ENCODE peak calls at places on chromosomes 11 and 22, in six cellular contexts. H is A549, P is heart left ventricle, T is HCT116, W is astrocyte of the spinal cord, Q is gastrocnemius medialis. S is an unnamed sample.

GRCh38 chr11:19934828-19935259 is 222.2 kb downstream of the NAV2 start:
- DNase-seq in T (no peak), H (no peak), W (peak), P (no peak), Q (no peak), S (no peak)

GRCh38 chr11:129251067-129251466 is 58.9 kb upstream of the ARHGAP32 start:
- DNase-seq in P (no peak), H (no peak), W (peak), T (no peak), Q (no peak), S (no peak)

GRCh38 chr11:103805688-103806009 is 230.8 kb upstream of the DDI1 start:
- DNase-seq in T (no peak), Q (no peak), P (no peak), W (no peak), H (no peak), S (no peak)

GRCh38 chr11:70625921-70626518 is 227.7 kb downstream of the CTTN start:
- DNase-seq in H (no peak), W (no peak), P (no peak), Q (no peak), T (no peak), S (no peak)

GRCh38 chr22:29040385-29041275 is 21.0 kb downstream of the C22orf31 start:
- DNase-seq in H (no peak), Q (peak), P (peak), T (peak), W (peak), S (peak)

GRCh38 chr11:57203359-57203758 is 21.6 kb downstream of the LRRC55 start:
- DNase-seq in T (no peak), W (no peak), Q (peak), H (no peak), P (peak), S (no peak)

GRCh38 chr11:125494033-125494364 is 2.1 kb downstream of the FEZ1 start:
- DNase-seq in P (no peak), Q (no peak), T (no peak), W (peak), H (no peak), S (no peak)

GRCh38 chr11:45098929-45099328 is 47.5 kb upstream of the PRDM11 start:
- DNase-seq in W (no peak), H (no peak), P (no peak), T (no peak), Q (no peak), S (no peak)

GRCh38 chr11:125093502-125093901 is 17.9 kb downstream of the TMEM218 start:
- DNase-seq in W (no peak), H (no peak), T (no peak), P (no peak), Q (no peak), S (no peak)

GRCh38 chr22:49302530-49302929 is 525.1 kb downstream of the BRD1 start:
- DNase-seq in P (no peak), Q (no peak), W (no peak), T (no peak), H (no peak), S (no peak)

GRCh38 chr11:83546371-83546770 is 260.2 kb upstream of the CCDC90B start:
- DNase-seq in H (no peak), Q (no peak), P (no peak), T (no peak), W (no peak), S (no peak)

GRCh38 chr11:98107736-98108135 is 913.0 kb upstream of the CNTN5 start:
- DNase-seq in W (no peak), Q (no peak), T (no peak), H (no peak), P (peak), S (no peak)

GRCh38 chr22:47409501-47410275 is 647.2 kb downstream of the TBC1D22A start:
- DNase-seq in H (no peak), Q (no peak), P (no peak), W (no peak), T (no peak), S (no peak)

DNA sequence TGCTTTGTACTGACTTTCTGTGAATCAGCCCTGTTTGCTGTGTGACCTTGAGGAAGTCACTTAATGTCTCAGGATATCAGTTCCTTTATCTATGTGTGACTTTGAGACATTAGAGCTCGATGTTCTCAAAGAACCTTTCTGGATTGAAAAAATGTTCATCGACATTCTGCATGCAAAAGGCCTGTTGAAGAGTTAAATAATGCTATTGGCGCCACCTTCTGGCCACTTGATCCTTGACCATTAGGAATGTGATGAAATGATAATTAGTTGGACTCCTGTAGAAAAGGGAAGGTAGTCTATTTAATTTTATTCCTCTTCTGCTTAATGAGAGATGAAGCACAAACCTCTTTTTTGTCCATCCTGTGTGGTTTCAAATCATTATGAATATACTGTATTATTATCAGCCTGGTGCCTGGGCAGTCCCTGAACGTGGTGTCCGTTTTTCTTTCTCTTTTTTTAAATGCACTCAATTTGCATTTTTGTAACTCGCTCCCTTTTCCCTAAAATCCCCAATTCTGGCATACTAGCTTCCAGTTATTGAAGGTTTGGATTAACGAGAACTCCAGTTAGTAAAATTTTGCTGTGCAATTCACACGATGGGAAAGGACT is 20.7 kb downstream of the ELF5 start:
- DNase-seq in W (peak), H (peak), Q (no peak), T (peak), P (no peak), S (peak)
- TF ChIP-seq CTCF in W (peak), H (peak), Q (peak), T (peak), P (peak), S (peak)

GRCh38 chr11:64484308-64485061 is 106.5 kb upstream of the SLC22A12 start:
- DNase-seq in W (no peak), T (no peak), P (no peak), Q (no peak), H (no peak), S (no peak)

GRCh38 chr11:64489831-64490441 is 101.1 kb upstream of the SLC22A12 start:
- DNase-seq in P (no peak), T (peak), H (peak), W (peak), Q (peak), S (no peak)

GRCh38 chr11:64490562-64491216 is 100.3 kb upstream of the SLC22A12 start:
- DNase-seq in Q (no peak), T (no peak), P (no peak), W (no peak), H (no peak), S (no peak)

GRCh38 chr11:64482588-64482987 is 108.4 kb upstream of the SLC22A12 start:
- DNase-seq in H (no peak), W (no peak), Q (no peak), P (no peak), T (no peak), S (no peak)

DNA sequence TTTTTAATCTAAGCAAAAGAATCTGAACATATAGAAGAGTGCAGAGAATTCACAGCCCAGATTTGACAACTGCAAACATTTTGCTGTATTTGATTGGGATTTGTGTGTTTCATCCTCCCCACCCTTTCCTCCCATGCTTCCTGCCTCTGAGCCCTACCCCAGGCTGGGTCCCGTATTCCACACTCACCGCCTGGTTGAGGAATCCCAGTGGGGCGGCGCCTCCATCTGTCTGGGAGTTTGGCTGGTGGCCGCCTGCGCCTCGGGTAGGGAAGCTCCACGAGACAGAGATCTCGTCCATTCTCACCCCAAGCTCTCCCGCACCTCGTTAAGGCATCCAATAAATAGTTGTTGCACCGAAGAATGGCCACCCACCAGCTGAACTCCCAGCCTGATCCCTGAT is 105.9 kb upstream of the SLC22A12 start:
- DNase-seq in T (no peak), P (no peak), W (no peak), Q (no peak), H (no peak), S (no peak)
- H3K4me3 ChIP-seq in T (no peak), P (no peak), W (no peak), Q (no peak), H (no peak), S (no peak)

DNA sequence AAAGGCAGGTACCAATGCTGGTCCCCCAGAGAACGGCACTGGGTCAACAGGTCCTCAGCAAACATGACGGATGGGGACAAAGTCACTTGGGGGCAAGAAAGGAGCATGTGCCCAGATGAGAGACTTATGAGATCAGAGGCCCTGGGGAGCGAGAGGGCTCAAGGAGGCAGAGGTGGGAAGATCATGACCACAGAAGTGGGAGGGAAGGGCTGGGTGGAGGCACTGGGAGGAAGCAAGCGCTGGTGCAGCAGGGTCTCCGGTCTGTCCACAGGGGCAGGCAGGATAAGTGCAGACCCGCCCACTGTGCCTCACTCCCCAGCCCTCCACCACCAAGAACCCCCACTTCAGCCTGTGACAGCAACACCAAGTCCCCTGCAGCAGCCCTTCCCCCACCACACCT is 10.9 kb downstream of the ELFN2 start:
- DNase-seq in H (no peak), Q (no peak), W (no peak), P (no peak), T (no peak), S (no peak)
- TF ChIP-seq CTCF in H (no peak), Q (no peak), W (no peak), P (no peak), T (no peak), S (no peak)

DNA sequence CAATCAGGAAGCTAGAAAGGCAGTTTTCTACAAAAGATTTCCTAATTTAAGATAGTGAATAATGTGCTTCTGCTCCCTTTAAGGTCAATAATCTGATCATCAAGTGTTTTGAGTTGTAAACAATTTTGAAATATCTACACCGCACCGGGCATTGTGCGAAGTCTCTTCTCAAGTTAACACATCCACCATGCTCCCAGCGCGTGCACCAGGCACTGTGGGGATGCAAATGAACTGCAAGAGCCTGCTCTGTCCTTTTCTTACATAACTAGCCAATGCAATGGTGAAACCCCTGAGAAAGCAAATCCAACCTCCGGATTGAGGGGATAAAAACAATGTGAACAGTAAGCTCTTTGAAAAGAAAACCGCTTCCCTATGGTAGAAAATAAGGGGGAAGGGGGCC is 274.8 kb upstream of the MPPED2 start:
- DNase-seq in Q (no peak), P (no peak), W (no peak), H (no peak), T (no peak), S (no peak)
- H3K4me3 ChIP-seq in Q (no peak), P (no peak), W (no peak), H (no peak), T (no peak), S (no peak)

GRCh38 chr22:43829448-43829821 is 17.3 kb upstream of the EFCAB6 start:
- DNase-seq in P (peak), Q (no peak), W (peak), H (no peak), T (no peak), S (no peak)

GRCh38 chr22:43827336-43827735 is 15.2 kb upstream of the EFCAB6 start:
- DNase-seq in W (no peak), P (no peak), T (no peak), Q (no peak), H (no peak), S (no peak)

GRCh38 chr22:43828711-43829447 is 16.8 kb upstream of the EFCAB6 start:
- DNase-seq in H (no peak), W (peak), P (peak), T (no peak), Q (peak), S (no peak)

GRCh38 chr22:43826142-43827093 is 14.3 kb upstream of the EFCAB6 start:
- DNase-seq in W (peak), T (no peak), H (peak), Q (no peak), P (peak), S (no peak)

DNA sequence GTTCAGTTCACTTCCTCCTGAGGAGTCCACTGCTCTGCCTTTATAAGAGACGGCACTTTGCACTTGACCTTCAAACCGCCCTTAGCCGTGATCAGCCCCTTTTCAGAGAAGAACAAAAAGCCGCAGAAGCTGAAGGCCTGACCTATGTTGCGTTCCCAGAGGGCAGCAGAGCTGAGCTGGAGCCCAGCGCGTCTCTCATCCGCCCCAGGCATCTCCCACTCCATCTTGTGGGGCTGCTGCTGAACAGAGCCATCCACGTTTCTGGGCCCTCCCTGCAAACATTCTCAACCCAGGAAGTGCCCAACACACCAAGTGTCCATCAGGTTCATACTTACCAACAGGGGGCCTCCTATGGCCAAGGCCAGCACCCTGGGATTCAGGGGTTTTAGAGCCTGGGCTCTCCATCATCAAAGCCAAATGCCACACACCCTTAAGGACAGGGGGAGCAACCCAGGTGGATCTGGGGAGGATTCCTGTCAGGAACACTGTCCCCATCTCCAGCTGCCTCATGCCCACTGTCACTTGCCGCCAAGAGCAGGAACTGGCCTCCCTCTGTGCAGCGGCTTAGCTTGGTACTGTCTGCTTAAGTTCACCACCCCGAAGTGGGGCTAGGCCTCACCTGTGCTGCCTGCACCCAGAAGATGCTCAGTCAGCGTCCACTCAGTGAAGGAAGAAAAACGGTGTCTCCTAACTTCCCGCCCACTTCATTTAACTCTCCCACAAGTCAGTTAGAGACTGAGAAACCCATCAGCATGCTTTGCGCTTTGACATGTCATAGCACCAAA is 16.0 kb upstream of the EFCAB6 start:
- DNase-seq in T (no peak), Q (no peak), H (no peak), W (no peak), P (peak), S (no peak)
- TF ChIP-seq CTCF in T (peak), Q (no peak), H (no peak), W (no peak), P (no peak), S (no peak)

GRCh38 chr22:31134688-31135087 is 5.6 kb downstream of the PLA2G3 start:
- DNase-seq in P (no peak), Q (no peak), T (no peak), H (no peak), W (no peak), S (no peak)
- H3K4me3 ChIP-seq in P (no peak), Q (no peak), T (no peak), H (no peak), W (no peak), S (no peak)

GRCh38 chr11:60700689-60701508 is 1.5 kb downstream of the MS4A8 start:
- DNase-seq in T (peak), H (peak), Q (no peak), P (no peak), W (no peak), S (peak)
- TF ChIP-seq CTCF in T (peak), H (peak), Q (no peak), P (peak), W (peak), S (peak)

GRCh38 chr11:12693485-12694181 is 19.4 kb downstream of the TEAD1 start:
- DNase-seq in H (peak), Q (peak), P (peak), T (peak), W (peak), S (no peak)

GRCh38 chr11:12692238-12693074 is 18.2 kb downstream of the TEAD1 start:
- DNase-seq in P (peak), Q (peak), T (peak), H (peak), W (peak), S (peak)

GRCh38 chr11:12695221-12695794 is 21.1 kb downstream of the TEAD1 start:
- DNase-seq in H (no peak), Q (no peak), W (no peak), P (no peak), T (no peak), S (no peak)

GRCh38 chr11:12693075-12693473 is 18.9 kb downstream of the TEAD1 start:
- DNase-seq in P (no peak), Q (no peak), W (peak), H (no peak), T (no peak), S (no peak)

GRCh38 chr11:12694182-12694531 is 19.9 kb downstream of the TEAD1 start:
- DNase-seq in T (no peak), Q (no peak), H (no peak), P (no peak), W (no peak), S (no peak)
- H3K4me3 ChIP-seq in T (peak), Q (peak), H (peak), P (peak), W (peak), S (peak)